ENCODE peak calls at places on chromosome 9, in four cellular contexts. U is stimulated activated CD4-positive, alpha-beta T cell treated with anti-CD3 and anti-CD28 coated beads, Interleukin-4, amount 100 ng/mL, for 24 hours; A is HFF-Myc; C is nucleus accumbens. I is an unnamed sample.

GRCh38 chr9:132511191-132511999 is 71.0 kb upstream of the BARHL1 start:
- DNase-seq in U (no peak), A (no peak), C (no peak), I (no peak)

GRCh38 chr9:36924071-36924470 is 110.0 kb downstream of the PAX5 start:
- DNase-seq in U (peak), A (peak), C (no peak), I (peak)

GRCh38 chr9:131799177-131799823 is 59.4 kb upstream of the RAPGEF1 start:
- DNase-seq in U (peak), A (no peak), C (no peak), I (no peak)

GRCh38 chr9:134661791-134662142 is 20.2 kb downstream of the COL5A1 start:
- DNase-seq in U (no peak), A (peak), C (no peak), I (no peak)

GRCh38 chr9:135229701-135230385 is 142.4 kb downstream of the OLFM1 start:
- DNase-seq in U (no peak), A (no peak), C (no peak), I (no peak)

GRCh38 chr9:116599342-116599884 is 87.7 kb upstream of the TRIM32 start:
- DNase-seq in U (no peak), A (no peak), C (no peak), I (no peak)

GRCh38 chr9:83097633-83098032 is 34.7 kb upstream of the RASEF start:
- DNase-seq in U (no peak), A (no peak), C (no peak), I (no peak)

GRCh38 chr9:31745886-31746285 is 638.6 kb upstream of the ACO1 start:
- DNase-seq in U (no peak), A (no peak), C (no peak), I (no peak)

GRCh38 chr9:113476511-113476916 is 13.0 kb downstream of the RGS3 start:
- DNase-seq in U (no peak), A (no peak), C (no peak), I (no peak)

GRCh38 chr9:128286435-128286834 is 10.4 kb downstream of the SWI5 start:
- DNase-seq in U (no peak), A (no peak), C (no peak), I (no peak)

GRCh38 chr9:38309324-38310195 is 82.9 kb upstream of the ALDH1B1 start:
- DNase-seq in U (no peak), A (peak), C (no peak), I (no peak)

GRCh38 chr9:134319306-134320194 is 6.7 kb upstream of the RXRA start:
- DNase-seq in U (no peak), A (no peak), C (no peak), I (no peak)

GRCh38 chr9:126320158-126320922 is 6.3 kb upstream of the MVB12B start:
- DNase-seq in U (peak), A (no peak), C (no peak), I (no peak)

GRCh38 chr9:20532584-20532983 is 89.7 kb downstream of the MLLT3 start:
- DNase-seq in U (no peak), A (no peak), C (no peak), I (no peak)

GRCh38 chr9:128192601-128193371 is 1.4 kb upstream of the CIZ1 start:
- DNase-seq in U (no peak), A (peak), C (no peak), I (peak)

GRCh38 chr9:127803507-127804352 is 1.0 kb downstream of the FPGS start:
- DNase-seq in U (peak), A (no peak), C (no peak), I (peak)

GRCh38 chr9:25374281-25374680 is 304.0 kb downstream of the TUSC1 start:
- DNase-seq in U (no peak), A (no peak), C (no peak), I (no peak)

GRCh38 chr9:99720455-99721050 is 101.1 kb upstream of the NR4A3 start:
- DNase-seq in U (no peak), A (no peak), C (no peak), I (no peak)

GRCh38 chr9:115882911-115883310 is 270.7 kb upstream of the PAPPA start:
- DNase-seq in U (no peak), A (no peak), C (no peak), I (no peak)

GRCh38 chr9:38626006-38626405 is 5.6 kb upstream of the ANKRD18A start:
- DNase-seq in U (no peak), A (no peak), C (no peak), I (no peak)

GRCh38 chr9:130128251-130128650 is 44.0 kb upstream of the NCS1 start:
- DNase-seq in U (peak), A (no peak), C (no peak), I (no peak)

GRCh38 chr9:123927625-123928308 is 2.2 kb downstream of the DENND1A start:
- DNase-seq in U (no peak), A (no peak), C (no peak), I (peak)

GRCh38 chr9:70677336-70677735 is 262.9 kb upstream of the KLF9 start:
- DNase-seq in U (no peak), A (no peak), C (no peak), I (no peak)

GRCh38 chr9:84970432-84970831 is 300.9 kb downstream of the NTRK2 start:
- DNase-seq in U (no peak), A (no peak), C (no peak), I (no peak)

I was measured in HS-5.